ENCODE peak calls at places on chromosomes 16 and 17, in ten cellular contexts. B, G, J, U, R, H, I, C, Q and T are unnamed samples.

GRCh38 chr17:31721291-31722025 is 137.6 kb downstream of the COPRS start:
- DNase-seq in H (no peak), I (no peak), G (no peak), J (no peak), C (no peak), B (no peak), R (no peak), U (no peak), Q (no peak), T (no peak)

GRCh38 chr17:39576187-39576586 is 31.5 kb downstream of the NEUROD2 start:
- DNase-seq in I (no peak), B (no peak), G (peak), Q (no peak), R (no peak), H (no peak), C (no peak), J (no peak), U (no peak), T (no peak)

GRCh38 chr16:2194852-2195315 is 1.5 kb downstream of the CASKIN1 start:
- DNase-seq in C (peak), U (no peak), B (no peak), H (no peak), R (no peak), I (no peak), Q (no peak), G (peak), J (no peak), T (no peak)

GRCh38 chr16:85029413-85029794 is 1.8 kb downstream of the KIAA0513 start:
- DNase-seq in B (peak), H (no peak), R (no peak), Q (peak), I (no peak), C (peak), G (peak), U (no peak), J (no peak), T (peak)

GRCh38 chr16:67993207-67994036 is 5.9 kb downstream of the DPEP2 start:
- DNase-seq in B (no peak), Q (peak), H (peak), R (peak), I (peak), J (peak), C (peak), G (peak), U (no peak), T (peak)

GRCh38 chr17:80845863-80846671 is 145.6 kb upstream of the CHMP6 start:
- DNase-seq in H (peak), J (no peak), C (no peak), R (no peak), B (no peak), Q (peak), U (no peak), I (no peak), G (no peak), T (no peak)

GRCh38 chr17:7233701-7234099 is 617 bp downstream of the DVL2 start:
- DNase-seq in I (no peak), R (no peak), G (no peak), Q (no peak), J (no peak), U (no peak), H (no peak), B (no peak), C (peak), T (no peak)

GRCh38 chr17:1716912-1717695 is 6.9 kb upstream of the TLCD2 start:
- DNase-seq in U (peak), G (peak), I (peak), J (peak), H (peak), R (peak), C (peak), Q (peak), B (peak), T (peak)

GRCh38 chr16:86117235-86117634 is 218.3 kb downstream of the IRF8 start:
- DNase-seq in C (no peak), B (no peak), Q (peak), H (no peak), R (no peak), U (no peak), G (no peak), I (no peak), J (no peak), T (no peak)

GRCh38 chr16:10754941-10755340 is 11.3 kb downstream of the NUBP1 start:
- DNase-seq in J (no peak), C (no peak), Q (no peak), U (no peak), R (no peak), G (peak), H (no peak), B (no peak), I (no peak), T (no peak)

GRCh38 chr17:54013117-54013516 is 190.4 kb downstream of the KIF2B start:
- DNase-seq in H (no peak), B (no peak), I (no peak), G (no peak), U (no peak), C (no peak), R (no peak), Q (no peak), J (no peak), T (no peak)

GRCh38 chr16:27311449-27311831 is 2.3 kb upstream of the IL4R start:
- DNase-seq in C (no peak), U (no peak), G (no peak), H (no peak), Q (no peak), I (no peak), J (no peak), B (no peak), R (no peak), T (no peak)

GRCh38 chr17:5035356-5035755 is at the start of gene SLC52A1:
- DNase-seq in Q (no peak), R (no peak), J (no peak), G (no peak), U (no peak), H (peak), B (no peak), C (no peak), I (no peak), T (no peak)

GRCh38 chr16:23229714-23230113 is 47.2 kb downstream of the SCNN1G start:
- DNase-seq in G (no peak), H (no peak), I (no peak), R (no peak), U (no peak), Q (no peak), B (no peak), J (no peak), C (no peak), T (no peak)

GRCh38 chr16:82888616-82889015 is 261.8 kb downstream of the CDH13 start:
- DNase-seq in I (no peak), G (peak), U (no peak), B (peak), R (no peak), H (no peak), Q (no peak), C (peak), J (no peak), T (no peak)

GRCh38 chr16:2804728-2805127 is 6.5 kb downstream of the PRSS41 start:
- DNase-seq in B (no peak), R (no peak), G (no peak), C (no peak), H (peak), J (no peak), I (no peak), U (no peak), Q (no peak), T (no peak)

GRCh38 chr17:58047751-58048150 is 35.5 kb upstream of the DYNLL2 start:
- DNase-seq in J (no peak), H (no peak), B (no peak), C (no peak), I (no peak), G (no peak), U (no peak), R (no peak), Q (no peak), T (no peak)

DNA sequence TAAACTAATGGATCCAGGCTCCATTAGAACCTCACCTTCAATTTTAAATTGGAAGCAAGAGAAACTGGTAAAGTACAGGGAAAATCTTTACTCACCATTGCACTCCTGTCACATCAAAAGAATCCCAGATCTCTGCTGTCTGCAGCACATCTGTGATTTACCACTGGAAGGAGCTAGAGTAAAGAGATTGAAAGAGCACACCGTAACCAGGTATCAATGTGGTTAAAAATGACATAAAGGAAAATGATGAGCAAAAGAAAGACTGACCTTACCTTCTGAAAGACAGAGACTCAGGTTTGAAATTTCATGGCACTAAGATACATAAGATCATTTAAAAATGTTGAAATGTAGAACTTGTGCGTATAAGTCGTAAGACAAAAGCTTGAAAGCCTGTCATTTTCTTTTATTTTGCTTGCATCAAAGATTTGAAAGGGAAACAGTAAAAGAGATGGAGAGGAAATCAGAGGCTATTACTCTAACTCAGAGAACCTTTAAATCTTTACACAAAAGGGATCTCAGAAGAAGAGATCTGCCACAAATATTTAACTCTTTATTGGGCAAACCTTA is 678.2 kb upstream of the GOT2 start:
- DNase-seq in R (no peak), J (no peak), G (peak), I (no peak), H (no peak), Q (no peak), B (no peak), U (no peak), C (peak), T (no peak)
- TF ChIP-seq CTCF in R (peak), J (peak), G (peak), I (no peak), H (no peak), Q (no peak), B (peak), U (no peak), C (peak), T (no peak)

GRCh38 chr17:35006961-35007360 is 26.6 kb downstream of the LIG3 start:
- DNase-seq in I (no peak), G (no peak), R (no peak), B (no peak), J (no peak), H (no peak), C (no peak), Q (no peak), U (no peak), T (no peak)
- TF ChIP-seq CTCF in I (no peak), G (no peak), R (no peak), B (no peak), J (no peak), H (no peak), C (no peak), Q (no peak), U (no peak), T (no peak)

DNA sequence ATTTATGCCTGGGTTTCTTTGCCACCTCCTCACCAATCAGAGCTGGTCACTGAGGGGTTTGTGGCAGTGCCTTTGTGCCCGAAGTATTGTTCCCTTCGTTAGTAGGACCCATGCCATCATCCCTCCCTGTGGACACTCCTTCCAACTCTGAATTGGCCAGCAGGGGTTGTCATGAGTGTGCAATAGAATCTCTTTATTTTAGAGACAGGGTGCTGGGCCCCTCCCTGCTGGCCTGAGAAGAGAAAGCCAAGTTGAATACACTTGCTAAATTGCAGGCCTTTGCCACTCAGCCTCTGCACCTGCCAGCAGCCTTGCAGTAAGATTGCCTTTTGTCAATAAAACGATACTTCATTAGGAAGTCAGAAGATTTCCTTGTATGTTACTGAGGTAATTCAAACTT is 40.7 kb upstream of the SLC12A3 start:
- DNase-seq in Q (no peak), I (no peak), C (no peak), R (no peak), B (no peak), G (no peak), J (no peak), U (no peak), H (no peak), T (no peak)
- TF ChIP-seq CTCF in Q (no peak), I (no peak), C (no peak), R (peak), B (peak), G (peak), J (peak), U (no peak), H (no peak), T (no peak)

GRCh38 chr16:46785076-46785845 is 37.1 kb upstream of the MYLK3 start:
- DNase-seq in I (no peak), H (no peak), G (no peak), Q (no peak), J (no peak), R (no peak), U (no peak), C (no peak), B (no peak), T (no peak)

GRCh38 chr16:46789499-46790414 is 41.2 kb downstream of the C16orf87 start:
- DNase-seq in J (peak), R (peak), H (peak), U (peak), I (peak), Q (peak), G (peak), C (peak), B (no peak), T (peak)

GRCh38 chr16:46790599-46791270 is 40.2 kb downstream of the C16orf87 start:
- DNase-seq in J (no peak), Q (no peak), U (no peak), G (no peak), I (no peak), B (no peak), H (no peak), R (no peak), C (no peak), T (no peak)

GRCh38 chr16:46789075-46789474 is 40.9 kb upstream of the MYLK3 start:
- DNase-seq in C (no peak), H (no peak), U (no peak), R (no peak), J (no peak), Q (no peak), G (no peak), B (no peak), I (no peak), T (no peak)

DNA sequence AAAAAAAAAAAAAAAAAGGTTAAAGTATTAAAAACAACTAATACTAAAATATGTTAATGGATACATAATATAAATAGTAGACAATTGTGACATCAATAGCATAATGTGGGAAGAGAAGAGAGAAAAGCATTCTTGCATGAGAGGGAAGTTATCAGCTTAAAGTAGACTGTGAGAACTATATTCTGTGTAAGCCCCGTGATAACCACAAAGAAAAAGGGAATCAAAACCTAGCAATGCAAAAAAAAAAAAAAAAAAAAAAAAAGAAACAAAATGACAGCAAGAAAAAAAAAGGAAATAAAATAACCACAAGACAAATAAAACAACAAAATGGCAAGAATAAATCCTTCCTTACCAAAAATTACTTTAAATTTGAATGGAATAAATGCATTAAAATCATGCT is 39.8 kb upstream of the MYLK3 start:
- DNase-seq in C (no peak), Q (no peak), U (no peak), I (no peak), B (no peak), R (no peak), G (no peak), J (no peak), H (no peak), T (no peak)
- TF ChIP-seq CTCF in C (no peak), Q (no peak), U (no peak), I (no peak), B (no peak), R (no peak), G (no peak), J (no peak), H (no peak), T (no peak)

DNA sequence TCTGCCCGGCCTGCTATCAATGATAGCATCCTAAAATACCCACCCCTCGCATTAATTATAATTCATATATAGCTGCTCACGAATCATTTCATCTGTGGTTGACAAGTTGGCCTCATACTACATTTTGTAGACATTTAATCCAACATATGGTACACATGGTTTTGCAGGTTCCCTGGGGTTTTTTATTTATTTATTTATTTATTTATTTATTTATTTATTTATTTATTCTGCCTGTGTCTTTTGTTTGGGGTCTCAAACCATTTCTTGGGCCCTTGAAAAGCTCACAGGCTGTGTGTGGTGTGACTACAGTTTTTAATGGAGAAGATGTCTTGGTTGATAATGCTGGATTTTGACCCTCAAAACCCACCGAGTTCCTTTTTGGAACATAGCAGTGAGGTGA is 47.3 kb upstream of the SALL1 start:
- DNase-seq in G (no peak), U (no peak), H (no peak), R (no peak), I (no peak), C (no peak), J (no peak), B (no peak), Q (no peak), T (no peak)
- TF ChIP-seq CTCF in G (no peak), U (no peak), H (no peak), R (no peak), I (no peak), C (no peak), J (no peak), B (no peak), Q (no peak), T (no peak)